ENCODE peak calls at places on chromosomes 3 and 15, in six cellular contexts. H is adrenal gland; V is upper lobe of right lung; A is CD8-positive, alpha-beta T cell; B is WERI-Rb-1; Q is fibroblast of lung. P is an unnamed sample.

GRCh38 chr3:111333642-111334041 is 208.4 kb upstream of the CD96 start:
- DNase-seq in H (no peak), V (no peak), A (no peak), B (no peak), Q (peak; percentile 35), P (peak; percentile 72)

GRCh38 chr15:70322051-70322668 is 224.4 kb upstream of the TLE3 start:
- DNase-seq in H (no peak), V (no peak), A (no peak), B (no peak), Q (no peak), P (no peak)

GRCh38 chr3:158765518-158766205 is 33.4 kb upstream of the RARRES1 start:
- DNase-seq in H (no peak), V (no peak), A (no peak), B (no peak), Q (no peak), P (peak; percentile 52)

GRCh38 chr3:10682692-10683091 is 133.3 kb upstream of the SLC6A11 start:
- DNase-seq in H (no peak), V (no peak), A (no peak), B (no peak), Q (no peak), P (no peak)

GRCh38 chr3:146259880-146260589 is 9.1 kb upstream of the PLSCR4 start:
- DNase-seq in H (no peak), V (no peak), A (no peak), B (no peak), Q (no peak), P (no peak)

GRCh38 chr3:160450846-160451245 is 1.3 kb upstream of the TRIM59 start:
- DNase-seq in H (no peak), V (no peak), A (no peak), B (no peak), Q (peak; percentile 67), P (no peak)

GRCh38 chr3:160400048-160400630 is 689 bp downstream of the SMC4 start:
- DNase-seq in H (peak; percentile 59), V (peak; percentile 78), A (peak; percentile 33), B (peak; percentile 22), Q (peak; percentile 68), P (peak; percentile 51)

GRCh38 chr15:42239528-42240245 is 31.6 kb upstream of the VPS39 start:
- DNase-seq in H (no peak), V (no peak), A (no peak), B (no peak), Q (no peak), P (no peak)

GRCh38 chr15:35043380-35044095 is 41.6 kb downstream of the NANOGP8 start:
- DNase-seq in H (no peak), V (no peak), A (no peak), B (no peak), Q (no peak), P (no peak)

GRCh38 chr3:180324791-180325190 is 277.2 kb upstream of the TTC14 start:
- DNase-seq in H (no peak), V (no peak), A (no peak), B (no peak), Q (no peak), P (no peak)

GRCh38 chr15:83842281-83842680 is 188.4 kb downstream of the ADAMTSL3 start:
- DNase-seq in H (no peak), V (no peak), A (no peak), B (no peak), Q (no peak), P (no peak)

GRCh38 chr3:132522353-132522752 is 74.7 kb upstream of the ACKR4 start:
- DNase-seq in H (no peak), V (no peak), A (no peak), B (no peak), Q (no peak), P (no peak)

GRCh38 chr3:132519914-132520313 is 77.2 kb upstream of the ACKR4 start:
- DNase-seq in H (no peak), V (no peak), A (no peak), B (no peak), Q (no peak), P (no peak)

GRCh38 chr3:132521921-132522320 is 75.1 kb upstream of the ACKR4 start:
- DNase-seq in H (no peak), V (no peak), A (no peak), B (no peak), Q (no peak), P (no peak)

GRCh38 chr3:132513057-132513456 is 84.0 kb upstream of the ACKR4 start:
- DNase-seq in H (no peak), V (no peak), A (no peak), B (no peak), Q (no peak), P (no peak)

GRCh38 chr3:132517311-132517710 is 79.8 kb upstream of the ACKR4 start:
- DNase-seq in H (no peak), V (no peak), A (no peak), B (no peak), Q (no peak), P (no peak)
- H3K36me3 ChIP-seq in H (no peaks in the 10 kb centered on the region), V (peaks cover 99% of the 10 kb centered on the region), A (peaks cover 15% of the 10 kb centered on the region), B (peaks cover 66% of the 10 kb centered on the region), Q (peaks cover 2% of the 10 kb centered on the region), P (peaks cover 12% of the 10 kb centered on the region)

DNA sequence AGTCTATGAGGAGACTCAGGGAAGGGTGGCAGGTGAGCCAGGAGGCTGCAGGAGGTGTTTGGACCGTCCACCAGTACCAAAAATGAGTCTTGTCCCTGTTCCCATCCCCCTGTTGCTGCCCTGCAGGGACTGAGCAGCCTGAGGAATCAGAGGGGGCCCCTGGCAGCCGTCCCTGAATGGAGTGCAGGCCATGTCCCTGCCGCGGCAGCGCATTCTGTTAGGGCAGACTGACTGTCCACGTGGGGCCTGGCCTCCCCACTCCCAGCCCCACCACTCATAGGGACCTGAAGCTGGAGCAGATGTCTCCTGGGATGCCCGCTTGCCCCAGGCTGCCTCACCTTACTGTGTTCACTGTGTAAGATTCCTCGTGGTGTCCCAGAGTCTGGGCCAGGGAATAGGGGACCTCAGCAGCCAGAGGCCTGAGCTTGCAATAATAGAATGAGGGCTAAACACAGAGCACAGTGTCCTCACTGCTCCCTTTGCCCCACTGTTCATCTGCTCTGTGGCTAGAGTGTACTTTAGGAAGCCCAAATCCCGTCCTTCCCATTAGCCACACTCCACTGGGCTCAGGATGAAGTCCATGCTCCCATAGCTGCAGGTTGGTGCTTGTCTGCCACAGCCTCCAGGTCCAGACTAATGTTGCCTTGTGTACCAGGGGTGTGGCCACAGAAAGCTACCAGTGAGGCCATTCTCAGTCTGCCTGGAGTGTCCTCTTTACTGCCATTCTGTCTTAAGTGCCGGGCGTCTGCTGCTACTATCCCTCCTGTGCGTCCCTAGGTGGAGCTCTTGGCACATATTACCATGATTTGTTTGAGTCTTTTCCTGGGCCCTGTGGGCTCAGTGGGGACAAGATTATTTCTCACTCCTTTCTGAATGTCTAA is 63.2 kb downstream of the HCN4 start:
- DNase-seq in H (peak; percentile 39), V (no peak), A (no peak), B (peak; percentile 69), Q (peak; percentile 68), P (peak; percentile 86)
- TF ChIP-seq CTCF in H (peak; percentile 16), V (peak; percentile 48), A (no peak), B (peak; percentile 81), Q (peak; percentile 39), P (peak; percentile 66)

GRCh38 chr3:170844377-170844776 is 25.6 kb downstream of the RPL22L1 start:
- DNase-seq in H (no peak), V (no peak), A (no peak), B (no peak), Q (no peak), P (no peak)
- H3K4me3 ChIP-seq in H (no peak overlapping the region), V (no peak overlapping the region), A (no peak overlapping the region), B (no peak overlapping the region), Q (no peak overlapping the region), P (no peak overlapping the region)

GRCh38 chr3:16359331-16359730 is 94.3 kb downstream of the OXNAD1 start:
- DNase-seq in H (no peak), V (no peak), A (no peak), B (no peak), Q (no peak), P (no peak)

GRCh38 chr3:16355864-16356263 is 90.9 kb downstream of the OXNAD1 start:
- DNase-seq in H (no peak), V (no peak), A (no peak), B (no peak), Q (no peak), P (no peak)

GRCh38 chr3:16354291-16354690 is 89.3 kb downstream of the OXNAD1 start:
- DNase-seq in H (no peak), V (no peak), A (no peak), B (no peak), Q (no peak), P (no peak)

GRCh38 chr3:16357698-16358097 is 92.7 kb downstream of the OXNAD1 start:
- DNase-seq in H (no peak), V (no peak), A (no peak), B (no peak), Q (no peak), P (no peak)

GRCh38 chr3:16357191-16357590 is 92.2 kb downstream of the OXNAD1 start:
- DNase-seq in H (no peak), V (no peak), A (no peak), B (no peak), Q (peak; percentile 28), P (no peak)
- H3K36me3 ChIP-seq in H (no peaks in the 10 kb centered on the region), V (peaks cover 27% of the 10 kb centered on the region), A (peaks cover 24% of the 10 kb centered on the region), B (no peaks in the 10 kb centered on the region), Q (no peaks in the 10 kb centered on the region), P (no peaks in the 10 kb centered on the region)

DNA sequence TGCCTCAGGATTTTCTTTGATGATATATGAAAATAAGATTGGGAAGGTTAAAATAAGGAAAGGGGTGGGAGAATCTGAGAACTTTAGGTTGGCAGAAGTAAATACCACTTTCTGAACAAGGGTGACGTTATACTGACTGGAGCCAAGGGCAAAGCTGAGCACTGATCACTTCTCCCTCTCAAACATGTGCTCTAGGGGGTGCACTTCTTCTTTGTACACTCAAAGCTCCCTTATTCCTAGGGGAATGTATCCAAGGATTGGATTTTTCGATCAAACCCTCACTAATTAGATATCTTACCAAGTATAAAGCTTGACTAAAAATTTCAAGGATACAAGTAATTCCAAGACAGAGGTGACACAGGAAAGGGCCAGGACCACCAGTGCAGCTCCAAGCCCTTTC is 243.9 kb upstream of the UMPS start:
- DNase-seq in H (no peak), V (no peak), A (no peak), B (peak; percentile 20), Q (peak; percentile 4), P (no peak)
- TF ChIP-seq CTCF in H (no peak), V (peak; percentile 6), A (no peak), B (peak; percentile 44), Q (peak; percentile 11), P (no peak)

GRCh38 chr15:51094606-51095569 is at the start of gene TNFAIP8L3:
- DNase-seq in H (no peak), V (peak; percentile 66), A (no peak), B (peak; percentile 31), Q (peak; percentile 36), P (no peak)

GRCh38 chr15:51092480-51092879 is 2.2 kb downstream of the TNFAIP8L3 start:
- DNase-seq in H (no peak), V (no peak), A (no peak), B (no peak), Q (no peak), P (no peak)

GRCh38 chr15:51093865-51094605 is 671 bp downstream of the TNFAIP8L3 start:
- DNase-seq in H (peak; percentile 21), V (peak; percentile 76), A (no peak), B (peak; percentile 15), Q (peak; percentile 45), P (no peak)

GRCh38 chr15:51095681-51096331 is 1.1 kb upstream of the TNFAIP8L3 start:
- DNase-seq in H (no peak), V (no peak), A (no peak), B (no peak), Q (no peak), P (no peak)

DNA sequence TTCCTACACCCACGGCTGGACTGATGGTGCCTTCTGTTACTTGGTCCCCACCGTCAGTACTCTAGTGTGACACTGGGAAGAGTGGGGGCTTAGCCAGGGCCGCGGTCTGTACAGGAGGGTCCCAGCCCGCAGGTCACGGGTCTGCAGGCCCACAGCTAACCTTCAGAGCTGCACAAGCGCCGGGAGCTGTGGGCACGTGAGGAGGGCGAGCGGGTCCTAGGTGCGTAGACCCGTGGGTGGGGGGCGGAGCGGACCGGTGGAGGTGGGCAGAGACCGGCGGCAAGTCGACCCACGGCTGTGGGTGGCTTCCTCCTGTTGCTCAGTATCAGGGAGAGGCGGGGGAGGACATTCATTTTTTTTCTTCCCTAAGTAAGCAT is 1.2 kb downstream of the TNFAIP8L3 start:
- DNase-seq in H (no peak), V (no peak), A (no peak), B (no peak), Q (no peak), P (no peak)
- H3K4me3 ChIP-seq in H (no peak overlapping the region), V (peak overlapping the region; percentile 60), A (no peak overlapping the region), B (peak overlapping the region; percentile 62), Q (no peak overlapping the region), P (no peak overlapping the region)